ENCODE peak calls at places on chromosomes 3 and 15, in six cellular contexts. One of them, this sample, is unnamed.

GRCh38 chr15:20349774-20350498 is 191.7 kb downstream of the GOLGA6L6 start:
- DNase-seq in left ventricle myocardium inferior: no peak
- DNase-seq in uterus: peak; percentile 14
- DNase-seq in endodermal cell: no peak
- DNase-seq in CD4-positive, alpha-beta T cell: peak; percentile 17
- DNase-seq in aorta: peak; percentile 50
- DNase-seq in this sample: peak; percentile 9

GRCh38 chr15:70271422-70272088 is 173.8 kb upstream of the TLE3 start:
- DNase-seq in aorta: peak; percentile 64
- DNase-seq in uterus: peak; percentile 81
- DNase-seq in endodermal cell: peak; percentile 81
- DNase-seq in left ventricle myocardium inferior: no peak
- DNase-seq in CD4-positive, alpha-beta T cell: no peak
- DNase-seq in this sample: peak; percentile 60

GRCh38 chr15:65828566-65828965 is 36.5 kb upstream of the DENND4A start:
- DNase-seq in endodermal cell: no peak
- DNase-seq in left ventricle myocardium inferior: no peak
- DNase-seq in uterus: no peak
- DNase-seq in aorta: no peak
- DNase-seq in CD4-positive, alpha-beta T cell: peak; percentile 31
- DNase-seq in this sample: no peak

GRCh38 chr3:10263549-10264363 is 15.5 kb downstream of the TATDN2 start:
- DNase-seq in aorta: peak; percentile 37
- DNase-seq in CD4-positive, alpha-beta T cell: peak; percentile 57
- DNase-seq in left ventricle myocardium inferior: no peak
- DNase-seq in endodermal cell: peak; percentile 92
- DNase-seq in uterus: peak; percentile 69
- DNase-seq in this sample: no peak

GRCh38 chr3:66140763-66141372 is 79.9 kb upstream of the SLC25A26 start:
- DNase-seq in endodermal cell: no peak
- DNase-seq in aorta: no peak
- DNase-seq in CD4-positive, alpha-beta T cell: no peak
- DNase-seq in uterus: no peak
- DNase-seq in left ventricle myocardium inferior: no peak
- DNase-seq in this sample: no peak

GRCh38 chr3:16817201-16817600 is 67.6 kb upstream of the PLCL2 start:
- DNase-seq in left ventricle myocardium inferior: no peak
- DNase-seq in endodermal cell: no peak
- DNase-seq in aorta: no peak
- DNase-seq in CD4-positive, alpha-beta T cell: no peak
- DNase-seq in uterus: no peak
- DNase-seq in this sample: no peak

GRCh38 chr3:124707667-124708066 is 22.6 kb upstream of the UMPS start:
- DNase-seq in left ventricle myocardium inferior: no peak
- DNase-seq in uterus: no peak
- DNase-seq in aorta: no peak
- DNase-seq in endodermal cell: peak; percentile 58
- DNase-seq in CD4-positive, alpha-beta T cell: no peak
- DNase-seq in this sample: no peak

GRCh38 chr15:74228723-74229081 is 7.4 kb upstream of the CCDC33 start:
- DNase-seq in uterus: no peak
- DNase-seq in endodermal cell: peak; percentile 63
- DNase-seq in CD4-positive, alpha-beta T cell: no peak
- DNase-seq in left ventricle myocardium inferior: no peak
- DNase-seq in aorta: no peak
- DNase-seq in this sample: no peak

GRCh38 chr3:37509069-37509468 is 334.7 kb upstream of the LRRFIP2 start:
- DNase-seq in uterus: no peak
- DNase-seq in endodermal cell: no peak
- DNase-seq in left ventricle myocardium inferior: no peak
- DNase-seq in aorta: no peak
- DNase-seq in CD4-positive, alpha-beta T cell: no peak
- DNase-seq in this sample: no peak

GRCh38 chr3:55483196-55484095 is 3.7 kb downstream of the WNT5A start:
- DNase-seq in endodermal cell: peak; percentile 62
- DNase-seq in uterus: no peak
- DNase-seq in left ventricle myocardium inferior: no peak
- DNase-seq in aorta: no peak
- DNase-seq in CD4-positive, alpha-beta T cell: no peak
- DNase-seq in this sample: no peak

GRCh38 chr15:61025283-61025682 is 203.8 kb downstream of the RORA start:
- DNase-seq in aorta: no peak
- DNase-seq in uterus: no peak
- DNase-seq in CD4-positive, alpha-beta T cell: no peak
- DNase-seq in left ventricle myocardium inferior: no peak
- DNase-seq in endodermal cell: no peak
- DNase-seq in this sample: no peak

GRCh38 chr15:101104186-101104585 is 147.7 kb downstream of the CHSY1 start:
- DNase-seq in endodermal cell: no peak
- DNase-seq in aorta: no peak
- DNase-seq in uterus: no peak
- DNase-seq in left ventricle myocardium inferior: no peak
- DNase-seq in CD4-positive, alpha-beta T cell: no peak
- DNase-seq in this sample: no peak

GRCh38 chr3:57816471-57817105 is 60.5 kb downstream of the SLMAP start:
- DNase-seq in aorta: no peak
- DNase-seq in CD4-positive, alpha-beta T cell: no peak
- DNase-seq in left ventricle myocardium inferior: no peak
- DNase-seq in uterus: no peak
- DNase-seq in endodermal cell: no peak
- DNase-seq in this sample: no peak

GRCh38 chr15:95698230-95698629 is 632.3 kb upstream of the NR2F2 start:
- DNase-seq in aorta: no peak
- DNase-seq in endodermal cell: no peak
- DNase-seq in left ventricle myocardium inferior: no peak
- DNase-seq in uterus: no peak
- DNase-seq in CD4-positive, alpha-beta T cell: no peak
- DNase-seq in this sample: no peak
- H3K9me3 ChIP-seq in aorta: peaks cover 2% of the 10 kb centered on the region
- H3K9me3 ChIP-seq in endodermal cell: peaks cover 48% of the 10 kb centered on the region
- H3K9me3 ChIP-seq in left ventricle myocardium inferior: peaks cover 69% of the 10 kb centered on the region
- H3K9me3 ChIP-seq in uterus: peaks cover 24% of the 10 kb centered on the region
- H3K9me3 ChIP-seq in CD4-positive, alpha-beta T cell: peaks cover 40% of the 10 kb centered on the region
- H3K9me3 ChIP-seq in this sample: no peaks in the 10 kb centered on the region

GRCh38 chr15:57286446-57287127 is 89.7 kb upstream of the CGNL1 start:
- DNase-seq in CD4-positive, alpha-beta T cell: no peak
- DNase-seq in left ventricle myocardium inferior: no peak
- DNase-seq in endodermal cell: no peak
- DNase-seq in uterus: no peak
- DNase-seq in aorta: no peak
- DNase-seq in this sample: no peak
- H3K27ac ChIP-seq in CD4-positive, alpha-beta T cell: no peak overlapping the region
- H3K27ac ChIP-seq in left ventricle myocardium inferior: no peak overlapping the region
- H3K27ac ChIP-seq in endodermal cell: peak overlapping the region; percentile 33
- H3K27ac ChIP-seq in uterus: no peak overlapping the region
- H3K27ac ChIP-seq in aorta: no peak overlapping the region
- H3K27ac ChIP-seq in this sample: no peak overlapping the region

GRCh38 chr15:25249236-25250010 is 189.4 kb downstream of the UBE3A start:
- DNase-seq in aorta: peak; percentile 24
- DNase-seq in left ventricle myocardium inferior: no peak
- DNase-seq in uterus: no peak
- DNase-seq in endodermal cell: peak; percentile 22
- DNase-seq in CD4-positive, alpha-beta T cell: peak; percentile 2
- DNase-seq in this sample: peak; percentile 6
- H3K9me3 ChIP-seq in aorta: peaks cover 8% of the 10 kb centered on the region
- H3K9me3 ChIP-seq in left ventricle myocardium inferior: peaks cover 56% of the 10 kb centered on the region
- H3K9me3 ChIP-seq in uterus: no peaks in the 10 kb centered on the region
- H3K9me3 ChIP-seq in endodermal cell: peaks cover 14% of the 10 kb centered on the region
- H3K9me3 ChIP-seq in CD4-positive, alpha-beta T cell: peaks cover 6% of the 10 kb centered on the region
- H3K9me3 ChIP-seq in this sample: no peaks in the 10 kb centered on the region

GRCh38 chr15:85443593-85444328 is 63.4 kb downstream of the AKAP13 start:
- DNase-seq in aorta: no peak
- DNase-seq in uterus: no peak
- DNase-seq in left ventricle myocardium inferior: no peak
- DNase-seq in CD4-positive, alpha-beta T cell: no peak
- DNase-seq in endodermal cell: peak; percentile 44
- DNase-seq in this sample: no peak
- H3K27ac ChIP-seq in aorta: no peak overlapping the region
- H3K27ac ChIP-seq in uterus: no peak overlapping the region
- H3K27ac ChIP-seq in left ventricle myocardium inferior: peak overlapping the region; percentile 53
- H3K27ac ChIP-seq in CD4-positive, alpha-beta T cell: no peak overlapping the region
- H3K27ac ChIP-seq in endodermal cell: peak overlapping the region; percentile 86
- H3K27ac ChIP-seq in this sample: no peak overlapping the region

DNA sequence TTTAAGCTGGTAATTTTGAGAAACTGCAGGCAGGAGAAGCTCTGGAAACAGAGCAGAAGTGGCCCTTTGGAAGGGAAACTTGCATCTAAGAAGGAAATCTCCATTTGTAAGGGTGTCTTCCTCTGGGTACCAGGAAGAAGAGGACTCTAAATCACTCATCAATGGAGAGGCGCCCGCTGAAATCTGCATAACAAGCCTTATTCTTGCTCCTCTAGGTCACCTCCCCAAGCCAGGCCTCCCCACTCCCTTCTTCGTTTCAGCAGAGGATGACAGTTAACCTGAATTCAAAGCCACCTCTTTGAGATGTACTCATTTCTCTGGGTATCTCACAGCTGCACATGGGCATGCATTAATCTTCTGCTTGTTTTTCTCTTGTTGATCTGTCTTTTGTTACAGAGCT is 51.6 kb downstream of the GABRB3 start:
- DNase-seq in CD4-positive, alpha-beta T cell: no peak
- DNase-seq in aorta: no peak
- DNase-seq in uterus: no peak
- DNase-seq in endodermal cell: peak; percentile 83
- DNase-seq in left ventricle myocardium inferior: no peak
- DNase-seq in this sample: no peak
- H3K9me3 ChIP-seq in CD4-positive, alpha-beta T cell: no peaks in the 10 kb centered on the region
- H3K9me3 ChIP-seq in aorta: no peaks in the 10 kb centered on the region
- H3K9me3 ChIP-seq in uterus: no peaks in the 10 kb centered on the region
- H3K9me3 ChIP-seq in endodermal cell: no peaks in the 10 kb centered on the region
- H3K9me3 ChIP-seq in left ventricle myocardium inferior: no peaks in the 10 kb centered on the region
- H3K9me3 ChIP-seq in this sample: no peaks in the 10 kb centered on the region

GRCh38 chr3:197959500-197959890 is 522 bp upstream of the LMLN start:
- DNase-seq in endodermal cell: no peak
- DNase-seq in left ventricle myocardium inferior: no peak
- DNase-seq in aorta: no peak
- DNase-seq in CD4-positive, alpha-beta T cell: no peak
- DNase-seq in uterus: no peak
- DNase-seq in this sample: no peak
- H3K27ac ChIP-seq in endodermal cell: no peak overlapping the region
- H3K27ac ChIP-seq in left ventricle myocardium inferior: peak overlapping the region; percentile 88
- H3K27ac ChIP-seq in aorta: peak overlapping the region; percentile 17
- H3K27ac ChIP-seq in CD4-positive, alpha-beta T cell: peak overlapping the region; percentile 34
- H3K27ac ChIP-seq in uterus: peak overlapping the region; percentile 74
- H3K27ac ChIP-seq in this sample: peak overlapping the region; percentile 79

GRCh38 chr15:49637857-49638256 is 17.0 kb downstream of the DTWD1 start:
- DNase-seq in CD4-positive, alpha-beta T cell: no peak
- DNase-seq in uterus: no peak
- DNase-seq in left ventricle myocardium inferior: no peak
- DNase-seq in aorta: no peak
- DNase-seq in endodermal cell: no peak
- DNase-seq in this sample: no peak
- H3K9me3 ChIP-seq in CD4-positive, alpha-beta T cell: no peaks in the 10 kb centered on the region
- H3K9me3 ChIP-seq in uterus: no peaks in the 10 kb centered on the region
- H3K9me3 ChIP-seq in left ventricle myocardium inferior: no peaks in the 10 kb centered on the region
- H3K9me3 ChIP-seq in aorta: no peaks in the 10 kb centered on the region
- H3K9me3 ChIP-seq in endodermal cell: no peaks in the 10 kb centered on the region
- H3K9me3 ChIP-seq in this sample: no peaks in the 10 kb centered on the region

GRCh38 chr3:189184566-189184965 is 12.8 kb downstream of the TPRG1 start:
- DNase-seq in CD4-positive, alpha-beta T cell: no peak
- DNase-seq in endodermal cell: no peak
- DNase-seq in left ventricle myocardium inferior: no peak
- DNase-seq in uterus: no peak
- DNase-seq in aorta: no peak
- DNase-seq in this sample: no peak

GRCh38 chr3:189188466-189188865 is 16.7 kb downstream of the TPRG1 start:
- DNase-seq in CD4-positive, alpha-beta T cell: no peak
- DNase-seq in endodermal cell: no peak
- DNase-seq in left ventricle myocardium inferior: no peak
- DNase-seq in aorta: no peak
- DNase-seq in uterus: no peak
- DNase-seq in this sample: no peak

DNA sequence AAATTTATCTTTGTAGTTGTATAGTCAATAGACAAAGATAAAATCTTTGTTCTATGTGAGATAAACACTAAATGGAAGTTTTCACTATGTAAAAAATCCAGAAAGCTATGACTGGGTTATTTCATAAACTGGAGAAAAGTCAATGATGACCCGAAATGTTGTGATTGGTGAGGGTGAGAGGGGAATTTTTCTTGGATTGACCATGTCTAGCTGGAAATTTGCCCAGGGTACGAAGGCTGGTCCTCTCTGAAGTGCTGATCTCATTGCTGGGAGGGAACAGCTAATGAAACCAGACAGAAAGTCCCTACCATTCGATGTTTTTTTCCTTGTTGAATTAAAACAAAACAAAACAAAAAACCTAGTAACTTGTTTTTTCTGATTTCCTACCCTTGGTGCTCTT is 14.3 kb downstream of the TPRG1 start:
- DNase-seq in left ventricle myocardium inferior: no peak
- DNase-seq in aorta: peak; percentile 72
- DNase-seq in uterus: no peak
- DNase-seq in endodermal cell: no peak
- DNase-seq in CD4-positive, alpha-beta T cell: no peak
- DNase-seq in this sample: no peak
- H3K27ac ChIP-seq in left ventricle myocardium inferior: peak overlapping the region; percentile 57
- H3K27ac ChIP-seq in aorta: no peak overlapping the region
- H3K27ac ChIP-seq in uterus: no peak overlapping the region
- H3K27ac ChIP-seq in endodermal cell: no peak overlapping the region
- H3K27ac ChIP-seq in CD4-positive, alpha-beta T cell: no peak overlapping the region
- H3K27ac ChIP-seq in this sample: no peak overlapping the region

This sample was measured in gastrocnemius medialis.